ENCODE peak calls at places on chromosomes 11 and 22, in four cellular contexts. C is GM12878, V is HepG2, E is WTC11. B is an unnamed sample.

GRCh38 chr11:120801801-120802689 is 221.9 kb upstream of the TBCEL start:
- DNase-seq in C (no peak), V (peak; percentile 28), E (peak; percentile 83), B (peak; percentile 60)

GRCh38 chr11:68632802-68633201 is 51.5 kb upstream of the GAL start:
- DNase-seq in C (no peak), V (peak; percentile 67), E (peak; percentile 80), B (peak; percentile 64)

GRCh38 chr11:31557991-31558390 is 48.4 kb downstream of the ELP4 start:
- DNase-seq in C (no peak), V (no peak), E (no peak), B (no peak)

GRCh38 chr11:35594680-35595079 is 23.6 kb upstream of the FJX1 start:
- DNase-seq in C (no peak), V (no peak), E (no peak), B (no peak)

GRCh38 chr11:67267188-67268035 is 1.1 kb downstream of the GRK2 start:
- DNase-seq in C (no peak), V (peak; percentile 61), E (no peak), B (no peak)

GRCh38 chr11:113623114-113623513 is 83.0 kb downstream of the TMPRSS5 start:
- DNase-seq in C (no peak), V (no peak), E (no peak), B (no peak)

GRCh38 chr11:113730887-113731726 is 25.0 kb upstream of the TMPRSS5 start:
- DNase-seq in C (no peak), V (peak; percentile 47), E (peak; percentile 43), B (peak; percentile 44)

GRCh38 chr11:111870887-111871692 is at the start of gene ALG9:
- DNase-seq in C (peak; percentile 56), V (peak; percentile 71), E (peak; percentile 76), B (peak; percentile 90)

GRCh38 chr11:3162410-3163240 is 2.5 kb downstream of the OSBPL5 start:
- DNase-seq in C (no peak), V (no peak), E (peak; percentile 7), B (no peak)

GRCh38 chr22:49761836-49762235 is 65.8 kb downstream of the BRD1 start:
- DNase-seq in C (no peak), V (no peak), E (no peak), B (no peak)

GRCh38 chr22:27986459-27986858 is 67.4 kb upstream of the PITPNB start:
- DNase-seq in C (no peak), V (no peak), E (no peak), B (no peak)

GRCh38 chr11:11946180-11946579 is 62.2 kb downstream of the DKK3 start:
- DNase-seq in C (no peak), V (no peak), E (no peak), B (no peak)

GRCh38 chr11:77278595-77279506 is 22.6 kb downstream of the GDPD4 start:
- DNase-seq in C (no peak), V (no peak), E (no peak), B (no peak)

GRCh38 chr11:46684364-46684763 is 16.1 kb downstream of the ARHGAP1 start:
- DNase-seq in C (no peak), V (no peak), E (no peak), B (no peak)

GRCh38 chr11:57325735-57326048 is 940 bp upstream of the TNKS1BP1 start:
- DNase-seq in C (no peak), V (no peak), E (no peak), B (no peak)

GRCh38 chr22:37514526-37515051 is 4.6 kb downstream of the CARD10 start:
- DNase-seq in C (no peak), V (no peak), E (no peak), B (no peak)

GRCh38 chr11:26231252-26231661 is 100.7 kb upstream of the ANO3 start:
- DNase-seq in C (no peak), V (no peak), E (no peak), B (no peak)

GRCh38 chr22:30238661-30239420 is 7.7 kb downstream of the LIF start:
- DNase-seq in C (no peak), V (no peak), E (peak; percentile 50), B (peak; percentile 72)

GRCh38 chr22:28911777-28912669 is 28.7 kb downstream of the ZNRF3 start:
- DNase-seq in C (no peak), V (peak; percentile 89), E (no peak), B (no peak)

GRCh38 chr22:28031383-28031922 is 112.4 kb upstream of the PITPNB start:
- DNase-seq in C (no peak), V (no peak), E (no peak), B (no peak)

GRCh38 chr11:84887055-84887629 is 740.0 kb downstream of the DLG2 start:
- DNase-seq in C (no peak), V (no peak), E (no peak), B (no peak)

GRCh38 chr11:93567406-93567819 is 24.2 kb upstream of the SMCO4 start:
- DNase-seq in C (no peak), V (no peak), E (no peak), B (no peak)

GRCh38 chr22:31537019-31537535 is 40.7 kb downstream of the SFI1 start:
- DNase-seq in C (peak; percentile 79), V (no peak), E (no peak), B (peak; percentile 21)

GRCh38 chr11:17405232-17406005 is 17.0 kb upstream of the KCNJ11 start:
- DNase-seq in C (no peak), V (peak; percentile 37), E (peak; percentile 46), B (peak; percentile 29)

GRCh38 chr22:22178992-22179391 is 65.6 kb upstream of the VPREB1 start:
- DNase-seq in C (no peak), V (no peak), E (no peak), B (no peak)

GRCh38 chr11:114075891-114076441 is 16.5 kb downstream of the ZBTB16 start:
- DNase-seq in C (no peak), V (peak; percentile 15), E (peak; percentile 69), B (peak; percentile 61)

GRCh38 chr11:70778828-70779365 is 380.6 kb downstream of the CTTN start:
- DNase-seq in C (no peak), V (no peak), E (no peak), B (no peak)

GRCh38 chr11:37364246-37364839 is 766.3 kb upstream of the RAG2 start:
- DNase-seq in C (no peak), V (no peak), E (no peak), B (no peak)
- TF ChIP-seq CREM in C (no peak), V (no peak), E (no peak), B (no peak)

DNA sequence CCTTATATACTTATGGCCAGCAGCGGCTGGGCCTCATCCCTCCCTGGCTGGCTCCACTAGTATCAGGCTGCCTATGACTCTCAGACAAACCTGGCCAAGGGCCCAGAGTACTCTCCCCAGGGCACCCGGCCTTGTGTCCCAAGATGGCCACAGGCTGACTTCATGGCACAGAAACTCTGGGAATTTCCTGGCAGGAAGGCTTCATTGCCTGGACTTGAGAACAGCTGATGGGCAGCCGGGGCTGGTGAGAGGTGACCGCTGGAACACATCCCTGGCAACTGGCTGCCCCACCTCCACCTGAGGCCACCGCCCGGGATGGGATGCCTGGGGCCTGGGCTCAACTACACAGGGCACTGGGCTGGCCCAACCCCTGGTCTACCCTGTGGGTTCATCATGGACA is 3.3 kb downstream of the FADS3 start:
- DNase-seq in C (no peak), V (no peak), E (no peak), B (no peak)
- TF ChIP-seq CREM in C (no peak), V (no peak), E (no peak), B (no peak)

GRCh38 chr11:73372371-73372993 is 3.7 kb upstream of the RELT start:
- DNase-seq in C (no peak), V (peak; percentile 25), E (peak; percentile 52), B (no peak)
- TF ChIP-seq CREM in C (no peak), V (no peak), E (no peak), B (no peak)

GRCh38 chr11:129225190-129225589 is 33.1 kb upstream of the ARHGAP32 start:
- DNase-seq in C (no peak), V (no peak), E (no peak), B (no peak)
- TF ChIP-seq CREM in C (no peak), V (no peak), E (no peak), B (no peak)

GRCh38 chr22:39251762-39252460 is 7.1 kb upstream of the PDGFB start:
- DNase-seq in C (no peak), V (peak; percentile 67), E (no peak), B (no peak)
- TF ChIP-seq CREM in C (no peak), V (no peak), E (no peak), B (no peak)

DNA sequence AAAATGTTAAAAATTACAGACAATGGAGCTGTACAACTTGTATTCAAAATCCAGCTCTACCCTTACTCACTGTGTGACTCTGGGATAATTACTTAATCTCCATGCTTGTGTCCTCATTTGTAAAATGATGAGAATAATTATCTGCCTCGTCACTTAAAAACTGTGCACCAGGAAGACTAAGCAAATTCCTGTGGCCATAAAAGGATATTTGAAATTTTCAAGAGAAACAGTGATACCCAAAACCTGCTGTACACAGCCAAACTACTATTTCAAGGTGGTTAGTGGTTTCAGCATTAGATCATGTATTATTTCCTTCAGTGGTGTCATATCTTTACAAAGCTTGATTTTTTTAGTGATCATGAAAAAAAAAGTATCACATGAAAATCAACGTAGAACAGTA is 136.9 kb downstream of the METTL15 start:
- DNase-seq in C (no peak), V (no peak), E (no peak), B (no peak)
- TF ChIP-seq CREM in C (no peak), V (no peak), E (no peak), B (no peak)

GRCh38 chr22:46916886-46917625 is 154.6 kb downstream of the TBC1D22A start:
- DNase-seq in C (no peak), V (no peak), E (no peak), B (no peak)

GRCh38 chr22:46915978-46916730 is 153.7 kb downstream of the TBC1D22A start:
- DNase-seq in C (no peak), V (no peak), E (no peak), B (no peak)

GRCh38 chr22:46914916-46915894 is 152.8 kb downstream of the TBC1D22A start:
- DNase-seq in C (no peak), V (no peak), E (no peak), B (no peak)

GRCh38 chr22:46911341-46911740 is 148.9 kb downstream of the TBC1D22A start:
- DNase-seq in C (no peak), V (no peak), E (no peak), B (no peak)

DNA sequence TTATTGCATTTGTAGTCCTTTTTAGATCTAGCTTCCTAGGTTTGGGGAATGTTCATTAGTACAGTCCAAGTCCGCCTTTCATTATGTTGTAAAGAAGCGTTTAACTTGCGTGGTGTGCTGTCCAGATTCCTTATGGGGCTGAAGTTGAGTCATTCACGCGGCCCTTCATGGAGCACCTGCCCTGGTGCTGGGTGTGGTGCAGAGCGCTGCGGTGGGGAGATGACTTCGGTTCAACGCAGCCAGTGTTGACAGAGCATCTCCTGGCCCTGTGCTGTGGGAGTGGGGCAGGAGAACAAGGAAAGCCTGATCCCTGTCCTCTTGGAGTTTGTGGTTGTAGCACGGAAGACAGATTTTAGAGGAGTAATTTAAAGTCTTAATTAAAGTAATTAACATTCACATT is 152.0 kb downstream of the TBC1D22A start:
- DNase-seq in C (no peak), V (no peak), E (no peak), B (no peak)
- TF ChIP-seq CREM in C (no peak), V (no peak), E (no peak), B (no peak)

GRCh38 chr11:134258577-134258976 is 5.2 kb downstream of the ACAD8 start:
- DNase-seq in C (no peak), V (no peak), E (no peak), B (no peak)
- TF ChIP-seq CREM in C (no peak), V (no peak), E (no peak), B (no peak)

GRCh38 chr11:6251990-6252473 is 7.6 kb upstream of the CCKBR start:
- DNase-seq in C (no peak), V (no peak), E (no peak), B (peak; percentile 22)
- TF ChIP-seq CREM in C (no peak), V (no peak), E (no peak), B (peak; percentile 7)

GRCh38 chr11:197741-198235 is 4.9 kb downstream of the SCGB1C1 start:
- DNase-seq in C (no peak), V (no peak), E (no peak), B (no peak)
- TF ChIP-seq CREM in C (no peak), V (no peak), E (no peak), B (no peak)